ENCODE peak calls at places on chromosomes 5 and 9, in five cellular contexts. One of them, this sample, is unnamed.

GRCh38 chr9:92716557-92716956 is 46.6 kb upstream of the IPPK start:
- DNase-seq in T-cell: peak
- DNase-seq in HCT116: peak
- DNase-seq in activated naive CD4-positive, alpha-beta T cell: peak
- DNase-seq in GM04503: no peak
- DNase-seq in this sample: peak

GRCh38 chr5:82564963-82565362 is 286.8 kb upstream of the RPS23 start:
- DNase-seq in T-cell: no peak
- DNase-seq in HCT116: no peak
- DNase-seq in activated naive CD4-positive, alpha-beta T cell: no peak
- DNase-seq in GM04503: no peak
- DNase-seq in this sample: no peak

GRCh38 chr5:13218518-13218917 is 726.0 kb downstream of the DNAH5 start:
- DNase-seq in T-cell: no peak
- DNase-seq in HCT116: no peak
- DNase-seq in activated naive CD4-positive, alpha-beta T cell: no peak
- DNase-seq in GM04503: no peak
- DNase-seq in this sample: no peak

GRCh38 chr5:160118349-160119141 is 705 bp downstream of the PWWP2A start:
- DNase-seq in T-cell: peak
- DNase-seq in HCT116: no peak
- DNase-seq in activated naive CD4-positive, alpha-beta T cell: peak
- DNase-seq in GM04503: no peak
- DNase-seq in this sample: peak

GRCh38 chr9:130707225-130707976 is 13.8 kb downstream of the EXOSC2 start:
- DNase-seq in T-cell: peak
- DNase-seq in HCT116: no peak
- DNase-seq in activated naive CD4-positive, alpha-beta T cell: peak
- DNase-seq in GM04503: no peak
- DNase-seq in this sample: peak

GRCh38 chr5:14729448-14730385 is 65.2 kb downstream of the OTULIN start:
- DNase-seq in T-cell: no peak
- DNase-seq in HCT116: no peak
- DNase-seq in activated naive CD4-positive, alpha-beta T cell: no peak
- DNase-seq in GM04503: no peak
- DNase-seq in this sample: no peak

GRCh38 chr9:22863736-22864135 is 417.1 kb downstream of the DMRTA1 start:
- DNase-seq in T-cell: no peak
- DNase-seq in HCT116: no peak
- DNase-seq in activated naive CD4-positive, alpha-beta T cell: no peak
- DNase-seq in GM04503: no peak
- DNase-seq in this sample: no peak

GRCh38 chr5:16350816-16351215 is 114.8 kb downstream of the ZNF622 start:
- DNase-seq in T-cell: no peak
- DNase-seq in HCT116: no peak
- DNase-seq in activated naive CD4-positive, alpha-beta T cell: no peak
- DNase-seq in GM04503: no peak
- DNase-seq in this sample: no peak

GRCh38 chr9:77752566-77752965 is 104.4 kb upstream of the GNA14 start:
- DNase-seq in T-cell: no peak
- DNase-seq in HCT116: no peak
- DNase-seq in activated naive CD4-positive, alpha-beta T cell: no peak
- DNase-seq in GM04503: peak
- DNase-seq in this sample: no peak

GRCh38 chr5:97095318-97095732 is 47.1 kb downstream of the LIX1 start:
- DNase-seq in T-cell: no peak
- DNase-seq in HCT116: no peak
- DNase-seq in activated naive CD4-positive, alpha-beta T cell: no peak
- DNase-seq in GM04503: no peak
- DNase-seq in this sample: no peak